ENCODE peak calls at places on chromosomes 2 and 18, in four cellular contexts. U is K562, S is HepG2, L is GM12878. I is an unnamed sample.

GRCh38 chr2:177153805-177154204 is 58.8 kb upstream of the HNRNPA3 start:
- DNase-seq in S (no peak), L (no peak), U (no peak), I (no peak)

GRCh38 chr2:119223521-119224390 is at the start of gene STEAP3:
- DNase-seq in U (peak), L (no peak), S (peak), I (peak)

GRCh38 chr18:46278481-46279465 is 174.6 kb downstream of the HAUS1 start:
- DNase-seq in U (no peak), S (no peak), L (no peak), I (no peak)

GRCh38 chr18:39173022-39173421 is 1607.4 kb upstream of the CELF4 start:
- DNase-seq in U (no peak), S (peak), L (no peak), I (no peak)

GRCh38 chr2:79910643-79911042 is 393.9 kb downstream of the LRRTM1 start:
- DNase-seq in S (no peak), L (no peak), U (no peak), I (no peak)

GRCh38 chr18:31500161-31500688 is 2.2 kb downstream of the DSG2 start:
- DNase-seq in S (no peak), L (peak), U (no peak), I (no peak)

GRCh38 chr18:63848159-63848558 is 39.3 kb upstream of the SERPINB2 start:
- DNase-seq in U (peak), S (peak), L (no peak), I (peak)

GRCh38 chr2:1975060-1975459 is 230.7 kb upstream of the PXDN start:
- DNase-seq in L (no peak), U (no peak), S (no peak), I (no peak)

GRCh38 chr2:196278491-196278911 is 107.1 kb upstream of the STK17B start:
- DNase-seq in S (no peak), L (no peak), U (no peak), I (no peak)

GRCh38 chr2:190443778-190444481 is 35.8 kb downstream of the MFSD6 start:
- DNase-seq in L (no peak), U (no peak), S (no peak), I (no peak)

GRCh38 chr2:167990062-167990461 is 257.3 kb downstream of the STK39 start:
- DNase-seq in U (no peak), L (no peak), S (no peak), I (no peak)

GRCh38 chr2:142863485-142863921 is 14.0 kb upstream of the KYNU start:
- DNase-seq in U (no peak), L (no peak), S (peak), I (peak)

GRCh38 chr2:101119431-101119830 is 31.8 kb downstream of the TBC1D8 start:
- DNase-seq in L (no peak), U (no peak), S (no peak), I (no peak)

GRCh38 chr2:128277961-128278681 is 40.5 kb downstream of the HS6ST1 start:
- DNase-seq in U (no peak), S (no peak), L (no peak), I (no peak)

GRCh38 chr18:2146754-2147153 is 424.6 kb downstream of the METTL4 start:
- DNase-seq in U (no peak), L (no peak), S (no peak), I (no peak)

GRCh38 chr2:36834203-36834602 is 132.1 kb downstream of the STRN start:
- DNase-seq in L (no peak), U (no peak), S (no peak), I (no peak)

GRCh38 chr2:20443276-20443920 is 3.5 kb upstream of the RHOB start:
- DNase-seq in S (peak), U (no peak), L (no peak), I (peak)

GRCh38 chr2:160390544-160391258 is 102.9 kb downstream of the RBMS1 start:
- DNase-seq in L (no peak), S (no peak), U (no peak), I (no peak)

GRCh38 chr2:10977003-10977402 is 65.3 kb downstream of the KCNF1 start:
- DNase-seq in U (no peak), L (no peak), S (no peak), I (no peak)

GRCh38 chr2:212451786-212452200 is 86.8 kb downstream of the ERBB4 start:
- DNase-seq in S (peak), L (no peak), U (no peak), I (peak)

GRCh38 chr2:11775384-11775783 is 29.0 kb downstream of the LPIN1 start:
- DNase-seq in U (no peak), L (peak), S (no peak), I (no peak)

GRCh38 chr2:125172181-125172580 is 1147.1 kb downstream of the CNTNAP5 start:
- DNase-seq in L (no peak), S (no peak), U (no peak), I (no peak)

GRCh38 chr18:47758000-47758399 is 172.5 kb downstream of the SMAD2 start:
- DNase-seq in L (no peak), U (no peak), S (no peak), I (no peak)

GRCh38 chr18:22684268-22684667 is 248.9 kb upstream of the RBBP8 start:
- DNase-seq in S (no peak), U (no peak), L (no peak), I (no peak)

GRCh38 chr18:48824231-48824970 is 126.4 kb downstream of the SMAD7 start:
- DNase-seq in S (no peak), L (no peak), U (no peak), I (no peak)

GRCh38 chr2:197786010-197786877 is 1.1 kb upstream of the BOLL start:
- DNase-seq in L (no peak), S (no peak), U (no peak), I (peak)

GRCh38 chr2:107932483-107932882 is 53.8 kb upstream of the SLC5A7 start:
- DNase-seq in L (no peak), S (no peak), U (no peak), I (no peak)

GRCh38 chr2:54954705-54955357 is 95.4 kb downstream of the RTN4 start:
- DNase-seq in S (no peak), U (peak), L (no peak), I (no peak)

GRCh38 chr2:190468814-190469569 is 60.8 kb downstream of the MFSD6 start:
- DNase-seq in S (peak), U (peak), L (no peak), I (peak)

GRCh38 chr18:27713037-27713726 is 463.7 kb downstream of the CDH2 start:
- DNase-seq in L (no peak), S (no peak), U (no peak), I (no peak)

GRCh38 chr2:167187910-167188595 is 299.8 kb downstream of the XIRP2 start:
- DNase-seq in U (no peak), S (no peak), L (no peak), I (no peak)

GRCh38 chr2:165837122-165837521 is 43.1 kb upstream of the GALNT3 start:
- DNase-seq in S (no peak), U (no peak), L (no peak), I (no peak)

GRCh38 chr18:22169011-22169888 is at the start of gene GATA6:
- DNase-seq in U (peak), L (no peak), S (peak), I (peak)

GRCh38 chr18:7512326-7512725 is 54.8 kb upstream of the PTPRM start:
- DNase-seq in U (no peak), S (no peak), L (no peak), I (no peak)

GRCh38 chr2:24404582-24404981 is 44.2 kb upstream of the ITSN2 start:
- DNase-seq in S (no peak), U (no peak), L (no peak), I (no peak)

GRCh38 chr18:67735506-67735905 is 219.0 kb upstream of the DSEL start:
- DNase-seq in S (no peak), U (no peak), L (no peak), I (no peak)

GRCh38 chr2:240431276-240431662 is 4.2 kb upstream of the GPC1 start:
- DNase-seq in S (no peak), U (no peak), L (no peak), I (no peak)

GRCh38 chr2:131105950-131106801 is 1.0 kb downstream of the PLEKHB2 start:
- DNase-seq in L (peak), U (peak), S (peak), I (peak)

DNA sequence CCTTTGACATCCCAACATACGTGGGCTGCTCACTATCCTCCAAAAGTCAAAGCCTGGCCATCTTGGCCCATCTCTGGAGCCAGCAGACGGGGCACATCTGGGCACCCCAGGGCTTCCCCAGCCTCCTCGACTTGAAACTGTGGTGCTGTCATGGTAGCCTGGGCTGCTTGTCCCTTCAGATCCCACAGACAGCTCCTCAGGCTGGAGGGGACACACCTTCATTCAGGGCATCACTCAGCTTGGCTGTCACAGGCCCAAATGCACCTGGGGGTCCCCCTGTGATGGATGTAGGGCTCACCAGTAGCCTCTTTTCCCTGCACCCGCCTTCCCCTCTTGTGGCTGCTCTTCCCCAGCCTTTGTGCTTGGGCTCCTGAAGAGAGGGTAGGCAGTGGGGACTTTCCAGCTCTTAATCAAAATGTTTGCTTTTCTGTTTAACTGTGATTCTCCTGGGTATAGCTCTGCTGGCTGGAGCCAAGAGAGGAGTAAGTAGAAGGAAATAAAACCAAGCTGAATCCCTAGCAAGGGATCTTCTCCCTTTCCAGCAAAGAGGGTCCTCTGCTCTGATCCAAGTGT is 92.3 kb downstream of the GYPC start:
- DNase-seq in L (no peak), S (no peak), U (no peak), I (no peak)
- TF ChIP-seq BHLHE40 in L (no peak), S (no peak), U (no peak), I (no peak)

DNA sequence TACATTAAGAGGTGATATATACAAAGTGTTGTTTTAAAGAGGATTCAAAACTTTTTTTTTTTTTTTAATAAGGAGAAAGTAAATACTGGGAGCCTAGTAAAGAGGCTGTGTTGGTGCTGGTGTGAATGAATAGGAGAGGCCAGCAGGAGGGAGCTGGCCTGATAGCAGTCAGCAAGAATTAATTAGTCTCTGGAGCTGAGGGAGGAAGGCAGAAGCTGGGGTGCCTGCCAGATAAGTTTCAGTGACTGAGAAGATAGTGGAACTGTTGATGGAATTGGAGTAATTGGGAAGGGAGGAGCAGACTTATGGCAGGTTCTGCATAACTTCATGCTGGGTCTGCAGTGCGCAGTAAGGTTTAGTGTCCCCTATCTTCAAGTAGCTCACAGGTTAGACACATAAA is 36.2 kb upstream of the SNORC start:
- DNase-seq in S (no peak), U (no peak), L (no peak), I (no peak)
- TF ChIP-seq POLR2AphosphoS2 in S (no peak), U (no peak), L (no peak), I (no peak)

DNA sequence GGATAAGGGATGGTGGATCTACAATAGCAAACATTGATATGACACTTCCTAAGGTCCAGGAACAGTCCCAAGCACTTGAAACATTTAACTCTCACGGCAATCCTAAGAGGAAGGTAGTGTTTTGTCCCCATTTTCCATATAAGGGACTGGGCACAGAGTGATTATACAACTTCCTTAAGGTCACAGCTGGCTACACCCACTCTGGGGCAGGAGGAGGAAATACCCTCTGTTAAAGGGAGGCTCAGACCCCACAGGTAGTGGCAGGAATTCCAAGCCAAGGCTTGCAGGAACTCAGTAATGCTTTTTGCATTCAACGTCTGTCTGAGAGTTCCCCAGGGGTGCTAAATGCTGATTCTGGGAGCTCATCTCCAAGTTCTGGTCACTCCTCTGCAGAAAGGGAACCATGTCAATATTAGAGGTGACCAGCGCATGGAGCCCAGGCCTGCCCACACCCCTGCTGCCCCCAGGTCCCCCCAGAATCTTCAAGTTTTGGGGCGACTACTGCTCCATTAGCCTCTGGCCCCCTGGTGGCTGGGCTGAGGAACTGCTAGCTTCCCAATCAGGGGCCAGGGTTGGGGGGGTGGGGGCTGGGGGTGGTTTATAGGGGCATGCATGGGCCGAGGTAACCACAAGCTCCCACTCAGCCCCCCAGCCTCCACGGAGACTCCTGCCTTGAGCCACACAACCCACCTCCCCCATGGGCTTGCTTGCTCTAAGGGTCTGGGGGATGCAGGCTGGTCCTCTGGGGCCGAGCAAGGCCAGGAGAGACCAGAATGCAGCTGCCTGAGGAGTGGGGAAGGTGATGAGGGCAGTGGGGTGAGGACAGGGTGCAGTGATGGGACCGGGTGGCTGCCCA is 11.1 kb downstream of the OBSL1 start:
- DNase-seq in U (peak), L (no peak), S (no peak), I (peak)
- TF ChIP-seq POLR2A in U (no peak), L (no peak), S (no peak), I (no peak)

DNA sequence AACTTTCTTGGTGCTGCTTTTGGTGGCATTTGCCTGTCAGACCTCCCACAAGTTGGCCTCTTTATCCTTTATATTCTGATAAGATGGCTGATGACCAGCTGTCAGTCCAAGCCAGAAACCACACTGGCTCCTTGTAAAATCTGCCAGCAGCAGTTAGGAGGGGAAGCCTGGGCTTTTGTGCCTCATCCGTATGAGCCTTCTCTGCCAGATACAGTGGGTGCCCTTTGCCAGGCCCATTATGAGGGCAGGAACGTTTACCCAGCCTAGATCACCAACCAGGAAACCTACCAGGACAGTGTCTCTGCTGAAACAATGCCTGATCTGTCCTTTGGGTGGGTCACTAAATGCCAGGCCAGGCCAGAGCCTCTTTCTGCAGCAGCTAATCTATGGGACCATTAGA is 202.9 kb upstream of the SP5 start:
- DNase-seq in S (no peak), L (no peak), U (no peak), I (no peak)
- TF ChIP-seq BHLHE40 in S (no peak), L (no peak), U (no peak), I (no peak)

DNA sequence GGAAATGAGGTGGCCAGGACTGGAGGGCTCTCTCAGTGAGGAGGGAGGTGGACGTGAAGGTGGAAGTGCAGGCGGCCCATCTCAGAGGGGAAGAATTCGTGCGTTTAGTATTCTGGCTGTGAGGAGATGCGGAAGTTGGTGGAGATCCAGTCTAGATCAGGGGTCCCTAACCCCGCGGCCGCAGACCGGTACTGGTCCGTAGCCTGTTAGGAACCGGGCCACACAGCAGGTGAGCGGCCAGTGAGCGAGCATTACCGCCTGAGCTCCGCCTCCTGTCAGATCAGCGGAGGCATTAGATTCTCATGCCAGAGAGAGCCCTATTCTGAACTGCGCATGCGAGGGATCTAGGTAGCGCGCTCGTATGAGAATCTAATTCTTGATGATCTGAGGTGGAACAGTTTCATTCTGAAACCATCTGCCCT is 1.6 kb upstream of the FHOD3 start:
- DNase-seq in L (no peak), U (no peak), S (no peak), I (no peak)
- TF ChIP-seq POLR2AphosphoS2 in L (no peak), U (no peak), S (no peak), I (no peak)

DNA sequence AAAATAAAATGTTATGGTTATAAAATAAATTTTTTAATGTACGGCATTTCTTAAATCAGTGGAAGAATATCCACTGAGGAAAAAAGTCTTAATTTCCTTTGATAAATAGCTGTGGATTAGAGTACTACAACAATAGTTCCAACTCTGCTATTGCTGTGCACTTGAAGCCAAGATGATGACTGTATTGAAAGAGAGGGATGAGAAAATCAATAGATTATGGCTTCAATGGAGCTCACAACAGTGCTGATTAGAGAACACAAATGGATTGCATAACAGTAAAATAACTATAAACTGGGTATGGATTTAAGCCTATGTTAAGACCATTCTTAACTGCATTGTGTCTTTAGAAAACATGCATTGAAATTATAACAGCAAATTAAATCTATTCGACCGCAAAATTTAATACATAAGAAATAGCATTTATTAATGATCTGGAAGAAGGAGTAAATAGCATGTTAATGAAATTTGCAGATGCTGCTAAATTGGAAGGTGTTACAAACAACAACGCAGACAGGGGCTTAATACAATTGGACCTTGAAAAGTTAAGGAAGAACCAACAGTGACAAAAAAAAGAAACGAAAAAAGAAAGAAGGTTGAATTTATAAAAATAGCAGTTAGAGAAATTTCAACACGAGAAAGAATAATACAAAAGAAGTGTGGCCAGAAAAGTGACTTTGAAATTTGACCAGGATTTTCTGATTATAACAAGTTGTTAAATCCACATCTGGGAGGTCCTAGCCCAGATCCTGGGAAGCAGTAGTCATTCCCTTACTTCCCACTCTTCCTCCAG is 8.6 kb upstream of the MAP3K20 start:
- DNase-seq in L (no peak), S (no peak), U (no peak), I (no peak)
- TF ChIP-seq POLR2A in L (no peak), S (no peak), U (no peak), I (no peak)

DNA sequence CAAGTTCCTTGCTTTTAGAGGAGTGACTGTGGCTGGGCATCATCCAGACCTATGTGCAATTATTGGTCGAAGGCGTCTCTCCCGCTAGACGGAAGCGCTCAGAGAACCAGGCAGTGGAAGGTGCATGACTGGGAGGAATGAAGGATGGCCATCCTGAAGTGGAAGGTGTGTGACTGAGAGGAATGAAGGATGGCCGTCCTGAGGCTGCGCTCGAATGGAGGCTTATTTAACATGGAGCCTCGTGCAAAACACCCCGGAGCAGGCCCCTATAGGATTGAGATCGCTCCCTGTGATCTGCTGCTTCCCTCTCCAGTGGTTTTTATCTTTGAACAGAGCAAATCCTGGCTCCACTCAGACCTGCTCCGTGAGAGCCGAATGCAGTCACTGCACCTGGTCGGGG is 140.2 kb upstream of the ID2 start:
- DNase-seq in U (no peak), L (no peak), S (no peak), I (no peak)
- TF ChIP-seq BHLHE40 in U (no peak), L (no peak), S (no peak), I (no peak)

I was measured in A549.